ENCODE peak calls at places on chromosome 6, in eight cellular contexts. J is fibroblast of lung, V is lung, L is right atrium auricular region, E is ovary, B is neural progenitor cell, W is pancreas, I is hepatocyte. Z is an unnamed sample.

GRCh38 chr6:139846538-139847321 is 472.3 kb upstream of the CITED2 start:
- DNase-seq in J (no peak), I (peak), V (no peak), L (no peak), W (no peak), B (peak), E (no peak), Z (no peak)

GRCh38 chr6:122289721-122290501 is 109.5 kb upstream of the HSF2 start:
- DNase-seq in V (no peak), W (no peak), L (no peak), E (no peak), I (peak), J (peak), B (peak), Z (peak)

GRCh38 chr6:109808837-109809236 is 117.7 kb downstream of the FIG4 start:
- DNase-seq in L (no peak), W (no peak), I (no peak), J (no peak), B (no peak), E (no peak), V (no peak), Z (no peak)

GRCh38 chr6:148157841-148158240 is 184.8 kb upstream of the SASH1 start:
- DNase-seq in J (no peak), L (no peak), E (no peak), W (no peak), V (no peak), B (no peak), I (no peak), Z (no peak)

GRCh38 chr6:1658212-1659005 is 48.7 kb downstream of the FOXC1 start:
- DNase-seq in L (no peak), E (no peak), J (no peak), B (no peak), V (no peak), I (no peak), W (no peak), Z (no peak)

GRCh38 chr6:54451516-54451915 is 143.3 kb downstream of the TINAG start:
- DNase-seq in L (no peak), I (no peak), J (no peak), W (no peak), V (no peak), E (no peak), B (no peak), Z (no peak)

GRCh38 chr6:18349350-18349749 is 37.8 kb upstream of the RNF144B start:
- DNase-seq in I (no peak), B (no peak), W (no peak), L (no peak), E (no peak), J (peak), V (no peak), Z (no peak)

GRCh38 chr6:167796668-167797031 is 30.1 kb upstream of the AFDN start:
- DNase-seq in I (no peak), J (no peak), L (no peak), W (no peak), E (no peak), B (no peak), V (peak), Z (no peak)

GRCh38 chr6:166330612-166331011 is 11.7 kb downstream of the SFT2D1 start:
- DNase-seq in J (peak), W (no peak), E (no peak), V (no peak), I (peak), B (peak), L (no peak), Z (no peak)

GRCh38 chr6:7631466-7631865 is 41.5 kb downstream of the SNRNP48 start:
- DNase-seq in I (no peak), B (no peak), L (no peak), W (no peak), V (no peak), J (no peak), E (no peak), Z (peak)

GRCh38 chr6:36368921-36369880 is 18.3 kb downstream of the ETV7 start:
- DNase-seq in J (peak), W (no peak), V (peak), E (no peak), L (no peak), I (no peak), B (no peak), Z (no peak)

GRCh38 chr6:159217595-159218275 is 48.5 kb downstream of the FNDC1 start:
- DNase-seq in W (peak), V (peak), I (peak), J (peak), B (peak), L (no peak), E (no peak), Z (no peak)
- TF ChIP-seq CTCF in W (no peak), V (no peak), I (peak), J (peak), B (peak), L (peak), E (no peak), Z (peak)

GRCh38 chr6:20569000-20569610 is 34.8 kb downstream of the CDKAL1 start:
- DNase-seq in I (no peak), J (peak), W (no peak), B (no peak), L (no peak), E (no peak), V (no peak), Z (no peak)

GRCh38 chr6:20564269-20564668 is 30.0 kb downstream of the CDKAL1 start:
- DNase-seq in B (peak), V (no peak), L (no peak), W (no peak), J (no peak), E (no peak), I (no peak), Z (no peak)

GRCh38 chr6:20563377-20563776 is 29.1 kb downstream of the CDKAL1 start:
- DNase-seq in L (no peak), B (no peak), J (no peak), I (no peak), W (no peak), E (no peak), V (no peak), Z (no peak)

GRCh38 chr6:20565291-20565690 is 31.0 kb downstream of the CDKAL1 start:
- DNase-seq in L (no peak), E (no peak), V (no peak), J (no peak), B (no peak), W (no peak), I (no peak), Z (no peak)

GRCh38 chr6:20564777-20565176 is 30.5 kb downstream of the CDKAL1 start:
- DNase-seq in L (no peak), E (no peak), J (no peak), B (no peak), V (no peak), I (no peak), W (no peak), Z (no peak)
- H3K4me3 ChIP-seq in L (no peak), E (no peak), J (no peak), B (no peak), V (no peak), I (no peak), W (no peak), Z (no peak)

DNA sequence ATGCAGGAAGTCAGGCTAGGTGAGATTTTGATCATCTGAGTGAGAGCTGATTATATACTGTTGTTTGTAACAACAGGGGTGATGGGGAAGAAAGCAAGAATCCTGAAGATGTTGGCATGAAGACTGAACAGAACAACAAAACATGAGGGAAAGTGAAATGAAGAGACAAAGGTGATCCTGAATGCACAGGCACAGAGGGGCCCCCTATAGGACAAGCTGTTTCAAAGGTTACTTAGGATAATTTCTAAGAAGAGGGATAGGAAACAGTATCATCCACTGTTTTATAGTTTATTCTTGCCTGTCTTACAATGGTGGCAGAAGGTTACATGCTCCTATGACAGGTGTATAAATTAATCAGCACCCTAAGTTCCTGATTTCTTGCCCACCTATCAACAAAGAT is 192.2 kb downstream of the EDN1 start:
- DNase-seq in L (no peak), J (no peak), E (no peak), V (no peak), W (no peak), B (peak), I (peak), Z (no peak)
- TF ChIP-seq CTCF in L (no peak), J (no peak), E (no peak), V (no peak), W (no peak), B (peak), I (no peak), Z (peak)

GRCh38 chr6:40419377-40419776 is 167.8 kb downstream of the LRFN2 start:
- DNase-seq in I (no peak), W (no peak), L (no peak), J (no peak), E (no peak), V (no peak), B (no peak), Z (no peak)
- H3K4me3 ChIP-seq in I (no peak), W (no peak), L (no peak), J (no peak), E (no peak), V (no peak), B (no peak), Z (no peak)

GRCh38 chr6:112331306-112331705 is 15.8 kb upstream of the RFPL4B start:
- DNase-seq in I (no peak), W (no peak), V (no peak), B (no peak), E (no peak), L (no peak), J (peak), Z (no peak)

GRCh38 chr6:112332274-112332673 is 14.9 kb upstream of the RFPL4B start:
- DNase-seq in J (peak), W (no peak), I (no peak), V (no peak), L (no peak), E (no peak), B (no peak), Z (no peak)

GRCh38 chr6:112330877-112331260 is 16.3 kb upstream of the RFPL4B start:
- DNase-seq in J (no peak), E (no peak), V (no peak), L (no peak), B (no peak), I (no peak), W (no peak), Z (no peak)

GRCh38 chr6:112325449-112325848 is 21.7 kb upstream of the RFPL4B start:
- DNase-seq in J (no peak), B (no peak), I (no peak), L (no peak), V (no peak), E (no peak), W (no peak), Z (no peak)

GRCh38 chr6:112330071-112330876 is 16.9 kb upstream of the RFPL4B start:
- DNase-seq in L (no peak), W (no peak), I (no peak), V (no peak), J (peak), B (no peak), E (no peak), Z (no peak)
- TF ChIP-seq CTCF in L (no peak), W (no peak), I (no peak), V (no peak), J (peak), B (no peak), E (no peak), Z (no peak)

GRCh38 chr6:43016935-43017334 is 2.9 kb downstream of the KLHDC3 start:
- DNase-seq in L (no peak), V (no peak), E (no peak), J (no peak), I (no peak), W (no peak), B (no peak), Z (no peak)
- H3K4me3 ChIP-seq in L (peak), V (no peak), E (no peak), J (no peak), I (no peak), W (no peak), B (no peak), Z (no peak)

DNA sequence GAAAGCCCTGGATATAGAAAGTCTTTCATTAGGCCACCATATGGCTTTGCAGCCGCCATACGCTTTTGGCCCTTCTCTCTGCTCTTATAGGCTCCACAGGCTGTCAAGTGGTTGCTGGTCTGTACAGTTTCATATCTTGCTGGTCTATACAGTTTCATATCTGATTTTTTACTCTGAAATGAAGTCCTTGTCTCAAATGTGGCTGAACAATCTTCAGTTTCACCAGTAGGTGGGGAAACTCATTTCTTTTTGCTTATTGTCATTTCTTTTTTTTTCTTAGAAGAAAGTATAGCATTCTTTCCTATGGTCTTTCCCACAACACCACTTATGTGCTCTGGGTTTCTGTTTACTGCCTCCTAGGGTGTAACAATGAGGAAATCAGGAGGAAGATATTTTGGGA is 771.4 kb upstream of the MMS22L start:
- DNase-seq in E (no peak), L (no peak), I (peak), V (no peak), W (no peak), B (no peak), J (peak), Z (no peak)
- TF ChIP-seq CTCF in E (no peak), L (no peak), I (peak), V (no peak), W (no peak), B (peak), J (no peak), Z (peak)

GRCh38 chr6:43667245-43668150 is 20.1 kb downstream of the MRPS18A start:
- DNase-seq in J (peak), W (peak), B (peak), I (peak), L (peak), V (peak), E (peak), Z (no peak)
- H3K4me3 ChIP-seq in J (no peak), W (peak), B (peak), I (no peak), L (no peak), V (no peak), E (no peak), Z (no peak)